ENCODE peak calls at places on chromosomes 7 and 10, in five cellular contexts. B is PC-9, W is AG04450, D is tibial artery, Q is heart right ventricle. F is an unnamed sample.

GRCh38 chr7:1101580-1102431 is 13.9 kb downstream of the GPER1 start:
- DNase-seq in B (no peak), W (no peak), D (peak; percentile 89), Q (no peak), F (no peak)

GRCh38 chr7:32958046-32959025 is 1.1 kb downstream of the FKBP9 start:
- DNase-seq in B (no peak), W (no peak), D (peak; percentile 75), Q (peak; percentile 72), F (peak; percentile 54)

GRCh38 chr10:43286076-43286805 is 19.4 kb upstream of the RASGEF1A start:
- DNase-seq in B (no peak), W (no peak), D (no peak), Q (no peak), F (no peak)

GRCh38 chr10:11602919-11603523 is 8.4 kb downstream of the USP6NL start:
- DNase-seq in B (peak; percentile 94), W (no peak), D (no peak), Q (no peak), F (no peak)

GRCh38 chr10:46253076-46254006 is 33.5 kb upstream of the ANTXRL start:
- DNase-seq in B (no peak), W (no peak), D (no peak), Q (no peak), F (no peak)

GRCh38 chr7:55066479-55066878 is 47.7 kb downstream of the EGFR start:
- DNase-seq in B (peak; percentile 84), W (no peak), D (no peak), Q (no peak), F (no peak)

GRCh38 chr7:25849361-25850184 is 302.4 kb upstream of the NFE2L3 start:
- DNase-seq in B (peak; percentile 74), W (peak; percentile 86), D (peak; percentile 80), Q (peak; percentile 67), F (peak; percentile 95)

GRCh38 chr10:5023126-5023701 is 19.6 kb upstream of the AKR1C2 start:
- DNase-seq in B (no peak), W (no peak), D (no peak), Q (no peak), F (no peak)

GRCh38 chr7:44057849-44058758 is 7.3 kb downstream of the PGAM2 start:
- DNase-seq in B (no peak), W (no peak), D (peak; percentile 53), Q (no peak), F (no peak)

GRCh38 chr7:48497521-48497920 is 326.3 kb downstream of the ABCA13 start:
- DNase-seq in B (no peak), W (no peak), D (no peak), Q (no peak), F (no peak)

GRCh38 chr10:7300327-7300726 is 110.5 kb downstream of the SFMBT2 start:
- DNase-seq in B (no peak), W (peak; percentile 4), D (no peak), Q (no peak), F (peak; percentile 48)

GRCh38 chr10:113504423-113504822 is 48.4 kb upstream of the HABP2 start:
- DNase-seq in B (no peak), W (no peak), D (no peak), Q (no peak), F (no peak)

GRCh38 chr7:150992051-150992640 is 1.3 kb downstream of the NOS3 start:
- DNase-seq in B (no peak), W (no peak), D (no peak), Q (no peak), F (no peak)

GRCh38 chr7:119783799-119784198 is 489.2 kb upstream of the KCND2 start:
- DNase-seq in B (no peak), W (no peak), D (no peak), Q (peak; percentile 25), F (peak; percentile 66)

GRCh38 chr7:25454562-25455031 is 226.3 kb upstream of the NPVF start:
- DNase-seq in B (no peak), W (no peak), D (no peak), Q (peak; percentile 61), F (peak; percentile 48)

GRCh38 chr7:36361227-36361626 is 28.4 kb upstream of the ANLN start:
- DNase-seq in B (no peak), W (no peak), D (no peak), Q (no peak), F (no peak)

GRCh38 chr7:134367956-134368749 is 51.4 kb upstream of the SLC35B4 start:
- DNase-seq in B (no peak), W (no peak), D (no peak), Q (no peak), F (no peak)

GRCh38 chr7:156224441-156225225 is 412.4 kb upstream of the SHH start:
- DNase-seq in B (no peak), W (no peak), D (no peak), Q (no peak), F (no peak)

GRCh38 chr7:2120251-2120660 is 112.5 kb downstream of the MAD1L1 start:
- DNase-seq in B (no peak), W (no peak), D (no peak), Q (no peak), F (no peak)

GRCh38 chr10:122154733-122155366 is 116.2 kb upstream of the BTBD16 start:
- DNase-seq in B (no peak), W (peak; percentile 57), D (peak; percentile 89), Q (peak; percentile 60), F (peak; percentile 61)

GRCh38 chr7:155971180-155971770 is 159.0 kb upstream of the SHH start:
- DNase-seq in B (no peak), W (no peak), D (no peak), Q (no peak), F (no peak)

GRCh38 chr10:84078771-84079170 is 60.5 kb upstream of the GHITM start:
- DNase-seq in B (no peak), W (no peak), D (no peak), Q (no peak), F (no peak)

GRCh38 chr10:63466168-63466935 is 575 bp upstream of the JMJD1C start:
- DNase-seq in B (no peak), W (no peak), D (no peak), Q (peak; percentile 51), F (no peak)

GRCh38 chr10:121510201-121510771 is 88.0 kb downstream of the FGFR2 start:
- DNase-seq in B (no peak), W (no peak), D (no peak), Q (no peak), F (no peak)

GRCh38 chr10:132305654-132306340 is 2.0 kb downstream of the STK32C start:
- DNase-seq in B (no peak), W (no peak), D (peak; percentile 63), Q (no peak), F (no peak)

GRCh38 chr10:132306341-132306685 is 1.4 kb downstream of the STK32C start:
- DNase-seq in B (no peak), W (no peak), D (peak; percentile 53), Q (no peak), F (no peak)

GRCh38 chr10:132308588-132309451 is 1.1 kb upstream of the STK32C start:
- DNase-seq in B (no peak), W (no peak), D (peak; percentile 62), Q (no peak), F (no peak)

GRCh38 chr10:132307823-132308587 is at the start of gene STK32C:
- DNase-seq in B (peak; percentile 51), W (peak; percentile 67), D (peak; percentile 93), Q (peak; percentile 90), F (peak; percentile 50)

DNA sequence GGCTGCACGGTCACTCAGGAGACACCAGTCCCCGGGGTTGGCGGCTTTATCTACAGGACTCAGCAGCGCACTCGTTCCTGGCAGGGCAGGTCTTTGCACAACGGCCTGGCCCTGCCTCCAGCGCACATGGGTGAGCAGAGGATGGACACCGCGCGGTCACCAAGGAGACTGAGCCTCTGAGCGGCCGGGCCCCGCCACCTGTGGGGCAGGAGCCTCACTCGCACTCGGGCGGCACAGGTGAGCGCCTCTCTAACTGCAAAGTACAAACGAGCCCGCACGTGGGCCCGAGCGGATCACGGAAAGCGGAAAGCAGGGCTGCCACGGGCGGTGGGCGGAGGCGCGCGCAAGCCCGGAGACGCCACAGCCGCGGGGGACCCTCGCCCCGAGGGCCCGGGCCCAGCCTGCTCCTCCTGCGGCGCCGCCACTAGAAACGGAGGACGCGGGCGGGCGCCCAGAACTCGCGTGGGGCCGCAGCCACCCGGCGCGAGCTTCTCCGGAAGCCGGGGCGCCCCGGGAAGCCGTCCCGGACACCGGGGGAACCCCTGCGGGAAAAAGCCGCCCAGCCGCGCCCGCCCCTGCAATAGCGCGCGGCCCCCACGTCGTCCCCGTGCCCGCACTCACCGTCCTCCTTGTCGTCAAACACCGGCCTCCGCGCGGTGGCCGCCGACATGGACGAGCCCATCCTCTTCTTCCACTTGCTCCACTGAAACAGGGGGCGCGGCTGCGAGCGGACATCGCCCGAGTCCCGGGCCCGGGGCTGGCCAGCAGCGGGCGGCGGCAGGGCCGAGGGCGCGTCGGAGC is 599 bp downstream of the STK32C start:
- DNase-seq in B (peak; percentile 63), W (no peak), D (peak; percentile 73), Q (no peak), F (no peak)
- H3K4me3 ChIP-seq in B (peak overlapping the region; percentile 57), W (peak overlapping the region; percentile 59), D (peak overlapping the region; percentile 66), Q (peak overlapping the region; percentile 93), F (peak overlapping the region; percentile 54)

GRCh38 chr7:130909161-130909836 is 175.3 kb upstream of the KLF14 start:
- DNase-seq in B (no peak), W (no peak), D (no peak), Q (no peak), F (no peak)

GRCh38 chr7:130912910-130913720 is 179.1 kb upstream of the KLF14 start:
- DNase-seq in B (peak; percentile 97), W (peak; percentile 95), D (peak; percentile 87), Q (peak; percentile 67), F (peak; percentile 93)

GRCh38 chr7:130912086-130912909 is 178.3 kb upstream of the KLF14 start:
- DNase-seq in B (peak; percentile 87), W (peak; percentile 67), D (no peak), Q (no peak), F (no peak)

GRCh38 chr7:130909881-130910672 is 176.1 kb upstream of the KLF14 start:
- DNase-seq in B (no peak), W (no peak), D (no peak), Q (no peak), F (no peak)

GRCh38 chr7:130910949-130911944 is 177.2 kb upstream of the KLF14 start:
- DNase-seq in B (peak; percentile 63), W (no peak), D (no peak), Q (no peak), F (no peak)
- H3K4me3 ChIP-seq in B (peak overlapping the region; percentile 96), W (peak overlapping the region; percentile 59), D (peak overlapping the region; percentile 55), Q (peak overlapping the region; percentile 51), F (peak overlapping the region; percentile 61)

DNA sequence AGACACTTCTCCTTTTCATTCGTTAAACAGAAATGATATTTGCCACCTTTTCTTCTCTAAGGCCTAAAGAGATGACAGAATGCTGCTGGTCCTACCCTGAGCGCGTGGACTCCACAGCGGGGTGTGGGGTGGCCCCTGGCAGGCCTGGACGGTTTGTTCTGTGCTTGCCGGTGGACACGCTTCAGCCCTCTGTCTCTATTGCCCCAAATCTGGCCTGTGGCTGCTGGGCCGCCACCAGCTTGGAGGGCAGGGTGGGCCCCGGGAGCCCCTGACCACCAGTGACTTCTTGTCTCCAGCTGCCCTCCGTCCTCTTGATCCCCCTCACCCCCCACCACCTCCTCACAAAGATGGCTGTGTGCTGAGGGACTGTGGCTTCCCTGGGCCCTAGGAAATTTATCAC is 5.7 kb downstream of the CHST3 start:
- DNase-seq in B (no peak), W (no peak), D (peak; percentile 61), Q (no peak), F (no peak)
- H3K4me3 ChIP-seq in B (no peak overlapping the region), W (no peak overlapping the region), D (no peak overlapping the region), Q (no peak overlapping the region), F (no peak overlapping the region)

DNA sequence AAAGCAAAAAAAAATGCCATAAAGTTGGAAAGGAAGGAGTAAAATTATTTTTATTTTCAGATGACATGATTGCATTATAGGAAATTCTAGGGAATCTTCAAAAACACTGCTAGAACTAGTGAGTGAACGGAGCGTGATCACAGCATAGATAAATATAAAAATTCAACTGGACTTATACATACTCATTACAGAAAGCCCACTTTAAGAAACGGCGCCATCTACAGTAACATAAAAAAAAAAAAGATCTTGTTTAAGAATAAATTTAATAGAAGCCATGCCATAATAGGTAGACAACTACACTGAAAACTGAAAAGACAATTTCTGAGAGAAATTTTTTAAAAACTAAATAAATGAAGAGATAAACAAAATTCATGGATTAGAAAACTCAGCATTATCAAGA is 623.1 kb upstream of the MGMT start:
- DNase-seq in B (no peak), W (no peak), D (no peak), Q (no peak), F (no peak)
- H3K4me3 ChIP-seq in B (no peak overlapping the region), W (no peak overlapping the region), D (no peak overlapping the region), Q (no peak overlapping the region), F (no peak overlapping the region)